ENCODE peak calls at places on chromosomes 6 and 20, in four cellular contexts. One of them, this sample, is unnamed. For H3K9me3, the result is how much of the 10 kb centered on the place peaks cover.

GRCh38 chr20:15889073-15889923 is 684.0 kb downstream of the KIF16B start:
- DNase-seq in GM23248: no peak
- DNase-seq in IMR-90: no peak
- DNase-seq in fibroblast of lung: no peak
- DNase-seq in this sample: peak

GRCh38 chr6:75830959-75831885 is 82.2 kb downstream of the MYO6 start:
- DNase-seq in GM23248: peak
- DNase-seq in IMR-90: peak
- DNase-seq in fibroblast of lung: peak
- DNase-seq in this sample: no peak

GRCh38 chr6:3788408-3789017 is 37.0 kb upstream of the PXDC1 start:
- DNase-seq in GM23248: no peak
- DNase-seq in IMR-90: no peak
- DNase-seq in fibroblast of lung: peak
- DNase-seq in this sample: no peak

GRCh38 chr6:161038229-161039003 is 46.8 kb downstream of the MAP3K4 start:
- DNase-seq in GM23248: peak
- DNase-seq in IMR-90: peak
- DNase-seq in fibroblast of lung: peak
- DNase-seq in this sample: peak

GRCh38 chr6:2999005-2999620 is 581 bp upstream of the NQO2 start:
- DNase-seq in GM23248: peak
- DNase-seq in IMR-90: peak
- DNase-seq in fibroblast of lung: peak
- DNase-seq in this sample: no peak

GRCh38 chr6:54244430-54244829 is 63.8 kb upstream of the TINAG start:
- DNase-seq in GM23248: peak
- DNase-seq in IMR-90: peak
- DNase-seq in fibroblast of lung: peak
- DNase-seq in this sample: peak

GRCh38 chr20:4449977-4450715 is 271.6 kb upstream of the PRND start:
- DNase-seq in GM23248: peak
- DNase-seq in IMR-90: peak
- DNase-seq in fibroblast of lung: peak
- DNase-seq in this sample: peak

GRCh38 chr6:85670573-85670972 is 27.9 kb upstream of the SYNCRIP start:
- DNase-seq in GM23248: peak
- DNase-seq in IMR-90: peak
- DNase-seq in fibroblast of lung: peak
- DNase-seq in this sample: peak

GRCh38 chr20:53003420-53003819 is 31.3 kb downstream of the TSHZ2 start:
- DNase-seq in GM23248: peak
- DNase-seq in IMR-90: no peak
- DNase-seq in fibroblast of lung: peak
- DNase-seq in this sample: no peak

GRCh38 chr6:163301721-163302635 is 112.5 kb upstream of the QKI start:
- DNase-seq in GM23248: no peak
- DNase-seq in IMR-90: no peak
- DNase-seq in fibroblast of lung: no peak
- DNase-seq in this sample: no peak

GRCh38 chr20:16290358-16290757 is 282.9 kb downstream of the KIF16B start:
- DNase-seq in GM23248: no peak
- DNase-seq in IMR-90: no peak
- DNase-seq in fibroblast of lung: no peak
- DNase-seq in this sample: no peak

GRCh38 chr6:31158863-31159855 is 770 bp downstream of the TCF19 start:
- DNase-seq in GM23248: peak
- DNase-seq in IMR-90: no peak
- DNase-seq in fibroblast of lung: peak
- DNase-seq in this sample: peak

GRCh38 chr6:61682562-61682961 is 603.5 kb downstream of the KHDRBS2 start:
- DNase-seq in GM23248: no peak
- DNase-seq in IMR-90: no peak
- DNase-seq in fibroblast of lung: no peak
- DNase-seq in this sample: no peak

GRCh38 chr6:6746970-6747338 is 158.4 kb downstream of the LY86 start:
- DNase-seq in GM23248: no peak
- DNase-seq in IMR-90: no peak
- DNase-seq in fibroblast of lung: no peak
- DNase-seq in this sample: no peak

DNA sequence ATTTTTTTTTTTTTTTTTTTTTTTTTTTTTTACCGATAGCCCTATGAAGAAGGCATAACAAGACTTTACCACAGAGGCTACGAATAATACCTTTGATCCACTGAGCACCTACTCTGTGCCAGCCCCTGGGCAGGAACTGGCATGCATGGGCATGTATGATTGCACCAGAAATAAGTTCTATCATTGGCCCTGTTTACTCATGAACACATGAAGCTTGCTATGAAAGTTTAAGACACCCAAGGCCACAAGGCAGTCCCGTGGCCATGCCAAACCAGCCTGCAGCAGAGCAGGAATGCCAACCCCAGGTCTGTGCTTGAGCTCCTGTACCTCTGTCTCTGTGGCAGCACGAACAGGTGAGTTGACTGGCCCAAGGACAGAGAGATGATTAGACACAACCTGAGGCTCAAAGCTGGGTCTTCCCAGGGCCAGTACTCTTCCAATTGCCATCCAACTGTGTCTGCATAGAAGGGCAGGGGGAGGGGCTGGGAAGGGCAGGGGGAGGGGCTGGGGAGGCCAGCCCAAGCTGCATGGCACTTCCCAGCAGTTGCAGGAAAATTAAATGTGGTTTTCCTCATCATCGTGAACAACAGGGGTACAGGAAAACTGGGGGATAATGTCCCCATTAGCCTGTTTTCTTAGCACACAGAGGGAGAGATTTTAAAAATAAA is 63.5 kb downstream of the LRFN2 start:
- DNase-seq in GM23248: no peak
- DNase-seq in IMR-90: no peak
- DNase-seq in fibroblast of lung: no peak
- DNase-seq in this sample: no peak
- H3K9ac ChIP-seq in GM23248: no peak
- H3K9ac ChIP-seq in IMR-90: no peak
- H3K9ac ChIP-seq in fibroblast of lung: no peak
- H3K9ac ChIP-seq in this sample: no peak

GRCh38 chr6:71262914-71263313 is 25.7 kb upstream of the OGFRL1 start:
- DNase-seq in GM23248: peak
- DNase-seq in IMR-90: no peak
- DNase-seq in fibroblast of lung: no peak
- DNase-seq in this sample: no peak
- H3K4me3 ChIP-seq in GM23248: peak
- H3K4me3 ChIP-seq in IMR-90: no peak
- H3K4me3 ChIP-seq in fibroblast of lung: no peak
- H3K4me3 ChIP-seq in this sample: peak

DNA sequence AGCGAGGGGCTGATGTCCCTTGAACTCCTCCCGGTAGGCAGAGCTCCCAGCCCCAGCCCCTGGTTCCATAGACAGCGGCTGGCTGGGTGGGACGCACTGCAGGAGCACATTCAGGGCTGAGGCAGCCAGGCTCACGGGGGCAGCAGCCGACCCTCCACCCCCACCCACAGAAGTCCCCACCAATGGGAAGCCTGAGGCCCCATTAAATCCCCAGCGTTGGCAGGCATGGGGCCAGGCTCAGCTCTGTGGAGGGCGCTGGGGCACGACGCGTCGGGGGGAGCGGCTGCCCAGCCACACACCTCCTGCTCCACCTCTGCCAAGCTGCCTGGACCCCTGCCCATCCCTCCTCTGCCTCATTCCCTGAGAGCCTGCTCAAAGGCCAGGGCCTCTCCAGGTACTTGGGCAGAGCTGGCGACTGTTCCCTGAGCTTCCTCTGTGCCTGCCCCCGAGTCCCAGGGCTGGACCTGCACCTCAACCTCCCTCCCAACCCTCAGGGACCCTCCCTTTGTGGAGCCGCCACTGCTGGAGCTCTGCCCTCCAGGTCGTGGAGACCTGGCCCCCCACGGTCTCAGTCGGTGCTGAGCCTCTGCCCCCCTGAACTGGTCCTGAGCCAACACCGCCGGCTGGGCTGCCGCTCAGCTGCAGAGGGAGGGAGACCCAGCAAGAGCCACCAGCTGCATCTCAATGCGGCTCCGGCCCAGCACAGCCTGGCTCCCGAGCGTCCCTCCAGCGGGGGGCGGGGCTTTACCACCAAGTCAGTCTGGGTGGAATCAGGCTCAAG is 9.1 kb downstream of the CHRNA4 start:
- DNase-seq in GM23248: no peak
- DNase-seq in IMR-90: no peak
- DNase-seq in fibroblast of lung: no peak
- DNase-seq in this sample: no peak
- H3K9me3 ChIP-seq in GM23248: under half
- H3K9me3 ChIP-seq in IMR-90: under half
- H3K9me3 ChIP-seq in fibroblast of lung: under half
- H3K9me3 ChIP-seq in this sample: under half

GRCh38 chr6:93447874-93448273 is 28.5 kb upstream of the EPHA7 start:
- DNase-seq in GM23248: no peak
- DNase-seq in IMR-90: no peak
- DNase-seq in fibroblast of lung: no peak
- DNase-seq in this sample: no peak
- H3K9ac ChIP-seq in GM23248: no peak
- H3K9ac ChIP-seq in IMR-90: no peak
- H3K9ac ChIP-seq in fibroblast of lung: no peak
- H3K9ac ChIP-seq in this sample: no peak

GRCh38 chr6:73471686-73472290 is 10.3 kb downstream of the MTO1 start:
- DNase-seq in GM23248: no peak
- DNase-seq in IMR-90: no peak
- DNase-seq in fibroblast of lung: no peak
- DNase-seq in this sample: no peak
- H3K4me3 ChIP-seq in GM23248: no peak
- H3K4me3 ChIP-seq in IMR-90: no peak
- H3K4me3 ChIP-seq in fibroblast of lung: no peak
- H3K4me3 ChIP-seq in this sample: no peak

GRCh38 chr6:135478626-135479025 is 18.9 kb downstream of the AHI1 start:
- DNase-seq in GM23248: no peak
- DNase-seq in IMR-90: no peak
- DNase-seq in fibroblast of lung: no peak
- DNase-seq in this sample: no peak
- H3K9me3 ChIP-seq in GM23248: under half
- H3K9me3 ChIP-seq in IMR-90: under half
- H3K9me3 ChIP-seq in fibroblast of lung: under half
- H3K9me3 ChIP-seq in this sample: under half